ENCODE peak calls at places on chromosome 16, in four cellular contexts. A is mesenchymal stem cell; K is CD8-positive, alpha-beta T cell; X is HCT116. D is an unnamed sample.

GRCh38 chr16:47258874-47259461 is 115.2 kb upstream of the NETO2 start:
- DNase-seq in K (no peak), X (peak), A (peak), D (peak)

GRCh38 chr16:2963074-2963610 is 933 bp upstream of the KREMEN2 start:
- DNase-seq in A (no peak), X (no peak), K (no peak), D (no peak)

GRCh38 chr16:67801889-67802288 is 4.5 kb downstream of the RANBP10 start:
- DNase-seq in K (peak), A (no peak), X (no peak), D (no peak)

GRCh38 chr16:24009060-24009459 is 173.3 kb downstream of the PRKCB start:
- DNase-seq in A (no peak), X (no peak), K (no peak), D (no peak)

GRCh38 chr16:21598676-21599157 is 660 bp upstream of the METTL9 start:
- DNase-seq in K (no peak), A (no peak), X (no peak), D (no peak)

GRCh38 chr16:472199-472504 is 46.7 kb downstream of the RAB11FIP3 start:
- DNase-seq in K (no peak), A (no peak), X (no peak), D (no peak)

GRCh38 chr16:72210571-72210970 is 38.6 kb upstream of the PMFBP1 start:
- DNase-seq in A (no peak), X (no peak), K (no peak), D (no peak)

GRCh38 chr16:64121473-64121872 is 1000.4 kb downstream of the CDH11 start:
- DNase-seq in A (peak), X (no peak), K (no peak), D (peak)

GRCh38 chr16:84119368-84119767 is 2.6 kb upstream of the MBTPS1 start:
- DNase-seq in K (no peak), X (no peak), A (no peak), D (peak)

GRCh38 chr16:76835319-76835718 is 355.7 kb upstream of the MON1B start:
- DNase-seq in X (no peak), A (no peak), K (no peak), D (no peak)

GRCh38 chr16:27768651-27769270 is 218.8 kb downstream of the KATNIP start:
- DNase-seq in A (no peak), X (no peak), K (no peak), D (no peak)

GRCh38 chr16:27771201-27771910 is 221.4 kb downstream of the KATNIP start:
- DNase-seq in K (no peak), X (no peak), A (no peak), D (no peak)

GRCh38 chr16:27769561-27770222 is 219.7 kb downstream of the KATNIP start:
- DNase-seq in A (no peak), X (peak), K (no peak), D (no peak)

GRCh38 chr16:27772093-27772820 is 222.3 kb downstream of the KATNIP start:
- DNase-seq in K (no peak), X (no peak), A (no peak), D (no peak)

GRCh38 chr16:27770271-27771196 is 220.6 kb downstream of the KATNIP start:
- DNase-seq in X (no peak), K (no peak), A (no peak), D (no peak)
- H3K27ac ChIP-seq in X (peak), K (no peak), A (peak), D (no peak)

GRCh38 chr16:29899516-29900101 is at the start of gene SEZ6L2:
- DNase-seq in K (no peak), X (peak), A (peak), D (peak)
- H3K27ac ChIP-seq in K (no peak), X (peak), A (peak), D (no peak)

GRCh38 chr16:31474778-31475738 is 3.1 kb downstream of the TGFB1I1 start:
- DNase-seq in A (no peak), X (no peak), K (no peak), D (no peak)
- H3K27ac ChIP-seq in A (no peak), X (no peak), K (no peak), D (no peak)

DNA sequence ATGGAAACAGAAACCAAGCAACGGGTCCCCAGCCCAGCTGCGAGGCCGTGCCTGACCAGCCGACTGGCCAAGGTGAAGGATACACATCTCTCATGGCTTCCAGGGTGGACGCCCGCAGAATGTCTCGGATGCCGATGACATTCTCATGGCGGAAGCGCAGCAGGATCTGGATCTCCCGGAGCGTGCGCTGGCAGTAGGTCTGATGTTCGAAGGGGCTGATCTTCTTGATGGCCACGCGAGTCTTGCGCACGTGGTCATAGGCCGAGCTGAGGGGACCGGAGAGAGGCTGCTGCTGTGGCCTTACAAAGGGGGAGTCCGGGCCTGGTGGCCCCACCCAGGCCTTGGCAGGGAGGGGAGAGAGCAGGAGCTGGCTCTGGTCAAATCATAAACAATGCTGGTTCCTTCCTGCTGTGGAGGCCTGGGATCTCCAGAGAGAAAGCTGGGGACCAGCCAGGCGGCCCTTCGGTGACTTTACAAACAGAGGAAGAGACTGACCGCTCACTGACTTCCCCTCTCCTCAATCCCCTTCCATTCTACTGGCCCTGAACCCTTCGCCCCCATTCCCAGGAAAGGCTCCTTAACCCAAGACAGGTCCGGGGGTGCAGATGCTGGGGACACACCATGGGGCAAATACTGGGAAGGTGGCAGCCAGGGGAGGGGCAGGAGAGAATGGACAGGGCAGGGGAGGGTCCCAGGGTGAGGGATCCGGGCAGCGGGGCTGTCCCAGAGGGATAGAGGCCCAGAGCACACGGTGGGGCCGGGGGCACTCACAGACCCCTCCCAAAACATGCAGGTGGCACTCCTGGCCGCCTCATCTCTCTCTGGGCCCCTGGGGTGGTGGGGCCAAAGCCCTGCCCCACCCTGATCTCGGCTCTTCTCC is 1.0 kb downstream of the MAPK3 start:
- DNase-seq in A (peak), X (no peak), K (no peak), D (no peak)
- H3K27ac ChIP-seq in A (no peak), X (peak), K (peak), D (no peak)